ENCODE peak calls at places on chromosomes 3 and 15, in four cellular contexts. P is stimulated activated naive CD8-positive, alpha-beta T cell treated with anti-CD3 and anti-CD28 coated beads, Interleukin-15, Interleukin-2, amounts not matched to agents 100 U/mL and 50 U/mL, for 24 hours; E is mesenchymal stem cell; Q is Right ventricle myocardium superior. Y is an unnamed sample.

GRCh38 chr15:59594493-59594942 is 17.1 kb upstream of the GCNT3 start:
- DNase-seq in P (no peak), E (peak), Q (no peak), Y (peak)

GRCh38 chr3:38582941-38583645 is 66.4 kb downstream of the SCN5A start:
- DNase-seq in P (no peak), E (no peak), Q (no peak), Y (no peak)

GRCh38 chr3:13517253-13517977 is 31.5 kb upstream of the FBLN2 start:
- DNase-seq in P (no peak), E (no peak), Q (peak), Y (no peak)

GRCh38 chr3:105401691-105402149 is 35.0 kb downstream of the ALCAM start:
- DNase-seq in P (no peak), E (no peak), Q (no peak), Y (no peak)

GRCh38 chr3:145952541-145952940 is 208.4 kb downstream of the PLOD2 start:
- DNase-seq in P (no peak), E (peak), Q (no peak), Y (peak)

GRCh38 chr3:182983811-182984210 is 3.5 kb upstream of the DCUN1D1 start:
- DNase-seq in P (no peak), E (no peak), Q (no peak), Y (no peak)

GRCh38 chr15:67509918-67510317 is 11.0 kb upstream of the C15orf61 start:
- DNase-seq in P (no peak), E (no peak), Q (no peak), Y (no peak)

GRCh38 chr3:187013080-187013838 is 82.9 kb downstream of the ST6GAL1 start:
- DNase-seq in P (no peak), E (peak), Q (no peak), Y (no peak)